ENCODE peak calls at places on chromosomes 6 and 20, in seven cellular contexts. P is neural crest cell, T is RWPE1, V is heart right ventricle, B is psoas muscle, Q is transverse colon, X is bronchial epithelial cell. U is an unnamed sample.

GRCh38 chr6:129667621-129668020 is 42.4 kb downstream of the ARHGAP18 start:
- DNase-seq in P (no peak), T (no peak), V (no peak), B (no peak), Q (no peak), X (no peak), U (no peak)

GRCh38 chr6:133512410-133513016 is 271.4 kb downstream of the EYA4 start:
- DNase-seq in P (peak; percentile 51), T (peak; percentile 38), V (peak; percentile 21), B (no peak), Q (peak; percentile 30), X (peak; percentile 54), U (no peak)

GRCh38 chr6:134443009-134443408 is 125.1 kb upstream of the SGK1 start:
- DNase-seq in P (no peak), T (no peak), V (no peak), B (no peak), Q (no peak), X (no peak), U (no peak)

GRCh38 chr20:33359399-33360261 is 41.7 kb downstream of the CDK5RAP1 start:
- DNase-seq in P (no peak), T (no peak), V (no peak), B (no peak), Q (no peak), X (no peak), U (no peak)

GRCh38 chr20:45365444-45365970 is 2.6 kb downstream of the SYS1 start:
- DNase-seq in P (no peak), T (no peak), V (no peak), B (no peak), Q (no peak), X (no peak), U (no peak)

GRCh38 chr20:17849901-17850673 is 118.5 kb downstream of the SNX5 start:
- DNase-seq in P (no peak), T (peak; percentile 92), V (peak; percentile 65), B (peak; percentile 87), Q (peak; percentile 51), X (peak; percentile 96), U (peak; percentile 76)

GRCh38 chr20:35866446-35867202 is 87.7 kb downstream of the SCAND1 start:
- DNase-seq in P (no peak), T (no peak), V (no peak), B (no peak), Q (no peak), X (no peak), U (no peak)

GRCh38 chr6:150590448-150590847 is 9.2 kb upstream of the PLEKHG1 start:
- DNase-seq in P (no peak), T (no peak), V (no peak), B (no peak), Q (no peak), X (peak; percentile 58), U (no peak)

GRCh38 chr6:31272856-31273626 is 1.1 kb upstream of the HLA-C start:
- DNase-seq in P (no peak), T (no peak), V (no peak), B (no peak), Q (no peak), X (no peak), U (no peak)

DNA sequence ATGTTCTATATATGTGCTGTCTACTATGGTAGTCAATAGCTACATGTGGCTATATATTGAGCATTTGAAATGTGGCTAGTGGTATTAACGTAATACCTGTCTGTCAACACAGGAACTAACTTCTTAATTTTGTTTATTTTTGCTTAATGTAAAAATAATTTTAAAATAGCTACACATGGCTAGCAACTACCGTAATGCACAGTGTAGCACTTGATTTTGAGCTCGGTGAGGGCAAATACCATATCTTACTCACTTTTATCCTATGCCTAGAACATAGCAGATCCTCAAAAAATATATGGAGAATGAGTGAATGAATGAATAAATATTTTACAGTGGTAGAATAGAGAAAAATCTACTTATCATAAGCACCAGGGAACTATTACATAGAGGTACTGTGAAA is 28.1 kb upstream of the TMEM170B start:
- DNase-seq in P (no peak), T (no peak), V (no peak), B (no peak), Q (no peak), X (no peak), U (no peak)
- TF ChIP-seq CTCF in P (no peak), T (no peak), V (no peak), B (no peak), Q (no peak), X (no peak), U (no peak)

GRCh38 chr6:131929227-131929626 is 21.9 kb downstream of the CCN2 start:
- DNase-seq in P (no peak), T (no peak), V (no peak), B (no peak), Q (no peak), X (no peak), U (no peak)
- TF ChIP-seq CTCF in P (no peak), T (no peak), V (no peak), B (no peak), Q (no peak), X (no peak), U (no peak)

DNA sequence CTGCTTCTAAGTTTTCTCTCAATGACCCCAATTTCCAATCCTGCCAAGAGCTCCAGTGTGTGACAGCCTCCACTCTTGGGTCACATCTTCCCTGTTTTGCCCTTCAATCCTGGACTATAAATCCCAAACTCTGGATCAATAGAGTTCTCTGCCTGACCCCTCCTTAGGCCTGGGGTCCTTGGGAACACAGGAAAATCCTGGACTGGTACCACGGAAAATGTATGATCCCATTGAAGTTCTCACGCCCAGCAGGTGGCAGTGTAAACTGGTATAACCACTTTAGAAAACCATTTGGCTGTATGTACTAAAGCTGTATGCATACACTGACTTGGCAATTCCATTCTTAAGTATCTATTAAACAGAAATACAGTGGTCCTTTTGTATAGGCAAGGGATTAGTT is 98.0 kb downstream of the SNAP25 start:
- DNase-seq in P (no peak), T (no peak), V (no peak), B (no peak), Q (no peak), X (no peak), U (no peak)
- TF ChIP-seq CTCF in P (peak; percentile 44), T (no peak), V (peak; percentile 36), B (peak; percentile 35), Q (no peak), X (no peak), U (peak; percentile 42)

GRCh38 chr6:50816115-50816675 is 2.5 kb upstream of the TFAP2B start:
- DNase-seq in P (peak; percentile 82), T (peak; percentile 54), V (peak; percentile 43), B (peak; percentile 72), Q (peak; percentile 74), X (peak; percentile 74), U (peak; percentile 37)
- TF ChIP-seq CTCF in P (peak; percentile 91), T (peak; percentile 73), V (peak; percentile 85), B (peak; percentile 81), Q (peak; percentile 86), X (peak; percentile 71), U (peak; percentile 85)

DNA sequence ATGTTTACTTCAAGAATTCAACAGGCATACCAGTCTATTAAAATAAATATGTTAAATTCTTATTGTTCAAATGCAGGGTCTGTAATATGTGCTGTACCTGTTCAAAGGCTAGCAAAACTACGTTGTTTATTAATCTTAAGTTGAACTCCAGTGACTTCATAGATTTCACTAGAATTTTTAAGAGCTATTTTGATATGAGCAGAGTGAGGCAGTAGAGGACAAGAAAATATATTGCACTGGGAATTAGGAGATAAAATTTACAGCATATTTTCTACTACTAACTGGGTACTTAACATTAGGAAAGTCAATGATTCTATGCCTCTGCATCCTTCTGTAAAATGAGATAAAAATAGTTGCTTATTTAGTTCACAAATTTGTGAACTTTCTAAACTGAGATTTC is 162.2 kb upstream of the BMP5 start:
- DNase-seq in P (no peak), T (no peak), V (no peak), B (no peak), Q (no peak), X (no peak), U (no peak)
- TF ChIP-seq CTCF in P (no peak), T (no peak), V (no peak), B (no peak), Q (no peak), X (no peak), U (no peak)

GRCh38 chr6:5946181-5946580 is 60.5 kb downstream of the NRN1 start:
- DNase-seq in P (no peak), T (no peak), V (no peak), B (no peak), Q (no peak), X (no peak), U (no peak)

GRCh38 chr6:5946701-5947100 is 60.0 kb downstream of the NRN1 start:
- DNase-seq in P (no peak), T (no peak), V (no peak), B (no peak), Q (no peak), X (no peak), U (no peak)

DNA sequence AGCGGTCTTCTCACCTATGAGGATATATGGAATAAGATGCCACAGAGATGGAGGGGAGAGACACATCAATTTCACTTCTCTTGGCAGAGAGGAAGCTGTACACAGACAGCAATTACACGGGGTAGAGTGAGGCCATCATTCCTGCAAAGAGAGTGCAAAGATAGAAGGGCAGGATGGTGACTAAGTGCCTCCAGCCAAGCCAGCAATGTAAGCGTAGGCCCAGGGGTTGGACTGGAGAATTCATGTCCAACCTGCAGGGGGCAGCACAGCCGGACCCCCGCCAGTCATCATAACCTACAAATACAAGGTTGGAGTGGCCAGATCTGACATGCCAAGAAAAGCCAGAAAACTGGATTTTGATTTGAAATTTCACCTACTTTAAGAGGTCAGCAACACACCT is 56.3 kb downstream of the NRN1 start:
- DNase-seq in P (no peak), T (no peak), V (peak; percentile 19), B (no peak), Q (no peak), X (peak; percentile 4), U (no peak)
- TF ChIP-seq CTCF in P (peak; percentile 52), T (no peak), V (peak; percentile 52), B (peak; percentile 29), Q (no peak), X (peak; percentile 16), U (peak; percentile 65)